ENCODE peak calls at places on chromosomes 12 and 14, in six cellular contexts. One of them, this sample, is unnamed.

GRCh38 chr12:117847371-117847770 is 121.4 kb downstream of the KSR2 start:
- DNase-seq in trophoblast cell: no peak
- DNase-seq in H9: no peak
- DNase-seq in IMR-90: no peak
- DNase-seq in mesenchymal stem cell: no peak
- DNase-seq in H1: no peak
- DNase-seq in this sample: no peak

GRCh38 chr12:125254856-125255255 is 189.6 kb downstream of the AACS start:
- DNase-seq in IMR-90: no peak
- DNase-seq in H9: no peak
- DNase-seq in mesenchymal stem cell: no peak
- DNase-seq in H1: no peak
- DNase-seq in trophoblast cell: no peak
- DNase-seq in this sample: no peak

GRCh38 chr12:5085896-5086295 is 42.2 kb downstream of the KCNA5 start:
- DNase-seq in trophoblast cell: no peak
- DNase-seq in IMR-90: peak
- DNase-seq in mesenchymal stem cell: peak
- DNase-seq in H1: no peak
- DNase-seq in H9: no peak
- DNase-seq in this sample: no peak

GRCh38 chr14:75401356-75401755 is 26.5 kb upstream of the JDP2 start:
- DNase-seq in trophoblast cell: no peak
- DNase-seq in IMR-90: peak
- DNase-seq in H9: peak
- DNase-seq in mesenchymal stem cell: peak
- DNase-seq in H1: no peak
- DNase-seq in this sample: peak

GRCh38 chr12:10293570-10294227 is 14.0 kb upstream of the KLRD1 start:
- DNase-seq in IMR-90: no peak
- DNase-seq in mesenchymal stem cell: no peak
- DNase-seq in H9: no peak
- DNase-seq in trophoblast cell: no peak
- DNase-seq in H1: no peak
- DNase-seq in this sample: no peak

GRCh38 chr12:109512608-109513007 is 35.2 kb downstream of the UBE3B start:
- DNase-seq in mesenchymal stem cell: peak
- DNase-seq in H1: no peak
- DNase-seq in IMR-90: peak
- DNase-seq in trophoblast cell: no peak
- DNase-seq in H9: no peak
- DNase-seq in this sample: no peak

GRCh38 chr14:67221248-67221981 is 19.8 kb upstream of the PALS1 start:
- DNase-seq in IMR-90: peak
- DNase-seq in mesenchymal stem cell: peak
- DNase-seq in trophoblast cell: peak
- DNase-seq in H9: no peak
- DNase-seq in H1: no peak
- DNase-seq in this sample: no peak

GRCh38 chr12:24155042-24155441 is 205.6 kb upstream of the SOX5 start:
- DNase-seq in trophoblast cell: no peak
- DNase-seq in IMR-90: no peak
- DNase-seq in mesenchymal stem cell: no peak
- DNase-seq in H1: no peak
- DNase-seq in H9: no peak
- DNase-seq in this sample: no peak

GRCh38 chr14:66268802-66269334 is 217.3 kb upstream of the CCDC196 start:
- DNase-seq in H1: no peak
- DNase-seq in H9: no peak
- DNase-seq in trophoblast cell: peak
- DNase-seq in mesenchymal stem cell: no peak
- DNase-seq in IMR-90: no peak
- DNase-seq in this sample: no peak

GRCh38 chr12:58933068-58933681 is 12.9 kb upstream of the LRIG3 start:
- DNase-seq in mesenchymal stem cell: no peak
- DNase-seq in trophoblast cell: no peak
- DNase-seq in H9: no peak
- DNase-seq in IMR-90: no peak
- DNase-seq in H1: no peak
- DNase-seq in this sample: no peak

GRCh38 chr12:100868487-100868886 is 73.9 kb downstream of the ANO4 start:
- DNase-seq in IMR-90: peak
- DNase-seq in trophoblast cell: no peak
- DNase-seq in mesenchymal stem cell: peak
- DNase-seq in H1: no peak
- DNase-seq in H9: no peak
- DNase-seq in this sample: no peak

GRCh38 chr12:80201908-80202307 is 102.6 kb downstream of the OTOGL start:
- DNase-seq in mesenchymal stem cell: no peak
- DNase-seq in H9: no peak
- DNase-seq in IMR-90: no peak
- DNase-seq in H1: no peak
- DNase-seq in trophoblast cell: no peak
- DNase-seq in this sample: no peak

GRCh38 chr12:80196419-80196818 is 97.1 kb downstream of the OTOGL start:
- DNase-seq in H9: no peak
- DNase-seq in IMR-90: no peak
- DNase-seq in H1: no peak
- DNase-seq in trophoblast cell: no peak
- DNase-seq in mesenchymal stem cell: no peak
- DNase-seq in this sample: no peak

GRCh38 chr12:80195737-80196136 is 96.4 kb downstream of the OTOGL start:
- DNase-seq in mesenchymal stem cell: no peak
- DNase-seq in IMR-90: no peak
- DNase-seq in H1: no peak
- DNase-seq in H9: no peak
- DNase-seq in trophoblast cell: no peak
- DNase-seq in this sample: no peak

GRCh38 chr12:80195143-80195726 is 95.9 kb downstream of the OTOGL start:
- DNase-seq in IMR-90: peak
- DNase-seq in trophoblast cell: peak
- DNase-seq in H1: no peak
- DNase-seq in H9: peak
- DNase-seq in mesenchymal stem cell: peak
- DNase-seq in this sample: peak

GRCh38 chr12:80200414-80200813 is 101.1 kb downstream of the OTOGL start:
- DNase-seq in H9: no peak
- DNase-seq in H1: no peak
- DNase-seq in IMR-90: no peak
- DNase-seq in trophoblast cell: no peak
- DNase-seq in mesenchymal stem cell: no peak
- DNase-seq in this sample: no peak
- H3K14ac ChIP-seq in H9: no peak
- H3K14ac ChIP-seq in H1: no peak
- H3K14ac ChIP-seq in IMR-90: no peak
- H3K14ac ChIP-seq in trophoblast cell: no peak
- H3K14ac ChIP-seq in mesenchymal stem cell: no peak
- H3K14ac ChIP-seq in this sample: no peak

GRCh38 chr12:112514926-112515642 is 96.3 kb downstream of the PTPN11 start:
- DNase-seq in mesenchymal stem cell: no peak
- DNase-seq in H1: no peak
- DNase-seq in trophoblast cell: peak
- DNase-seq in H9: no peak
- DNase-seq in IMR-90: no peak
- DNase-seq in this sample: no peak

GRCh38 chr12:112513496-112513895 is 94.7 kb downstream of the PTPN11 start:
- DNase-seq in trophoblast cell: no peak
- DNase-seq in mesenchymal stem cell: no peak
- DNase-seq in H9: no peak
- DNase-seq in H1: no peak
- DNase-seq in IMR-90: no peak
- DNase-seq in this sample: no peak

GRCh38 chr12:112514456-112514855 is 95.7 kb downstream of the PTPN11 start:
- DNase-seq in H1: no peak
- DNase-seq in H9: no peak
- DNase-seq in trophoblast cell: no peak
- DNase-seq in IMR-90: no peak
- DNase-seq in mesenchymal stem cell: no peak
- DNase-seq in this sample: no peak

GRCh38 chr12:112517730-112518129 is 99.0 kb downstream of the PTPN11 start:
- DNase-seq in H9: no peak
- DNase-seq in IMR-90: no peak
- DNase-seq in mesenchymal stem cell: no peak
- DNase-seq in trophoblast cell: no peak
- DNase-seq in H1: no peak
- DNase-seq in this sample: no peak

DNA sequence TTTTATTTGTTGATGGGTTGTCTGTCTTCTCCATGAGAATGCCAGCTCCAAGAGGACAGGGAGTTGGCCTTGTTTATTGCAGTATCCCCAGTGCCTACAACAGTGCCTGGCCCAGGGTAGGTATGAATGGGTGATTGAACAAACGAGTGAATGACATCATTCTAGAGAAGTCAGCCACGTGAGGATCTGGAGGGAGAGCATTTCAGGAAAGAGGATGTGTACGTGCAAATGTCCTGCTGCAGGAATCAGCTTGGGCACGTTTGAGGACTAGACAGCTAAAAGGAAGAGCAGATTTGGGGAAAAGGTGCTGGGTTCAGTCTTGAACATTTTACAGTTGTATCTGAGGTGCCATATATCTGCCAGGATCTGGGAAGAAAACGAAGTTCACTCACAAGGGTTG is 97.1 kb downstream of the PTPN11 start:
- DNase-seq in trophoblast cell: no peak
- DNase-seq in H1: no peak
- DNase-seq in H9: no peak
- DNase-seq in mesenchymal stem cell: no peak
- DNase-seq in IMR-90: no peak
- DNase-seq in this sample: no peak
- H3K23ac ChIP-seq in trophoblast cell: no peak
- H3K23ac ChIP-seq in H1: no peak
- H3K23ac ChIP-seq in H9: no peak
- H3K23ac ChIP-seq in mesenchymal stem cell: no peak
- H3K23ac ChIP-seq in IMR-90: no peak
- H3K23ac ChIP-seq in this sample: no peak

DNA sequence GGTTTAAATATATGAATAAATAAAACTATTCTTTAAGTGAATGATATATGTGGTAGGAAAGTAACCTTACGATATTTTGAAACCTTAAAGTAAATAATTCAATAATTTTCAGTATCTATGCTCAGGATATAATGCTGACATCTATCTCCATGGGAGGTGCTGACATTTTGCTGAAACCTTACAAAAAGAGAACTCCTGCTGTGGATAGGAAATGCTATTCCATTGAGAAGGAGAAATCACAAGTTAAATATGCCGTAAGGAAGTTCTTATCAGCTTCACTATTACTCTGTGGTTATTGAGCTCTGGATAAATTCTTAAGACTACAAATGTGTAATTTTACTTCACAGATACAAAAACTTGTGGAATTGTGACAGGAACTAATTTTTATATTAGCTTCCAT is 722.1 kb downstream of the TMTC2 start:
- DNase-seq in IMR-90: no peak
- DNase-seq in trophoblast cell: no peak
- DNase-seq in mesenchymal stem cell: no peak
- DNase-seq in H1: no peak
- DNase-seq in H9: no peak
- DNase-seq in this sample: no peak
- H3K14ac ChIP-seq in IMR-90: no peak
- H3K14ac ChIP-seq in trophoblast cell: no peak
- H3K14ac ChIP-seq in mesenchymal stem cell: no peak
- H3K14ac ChIP-seq in H1: no peak
- H3K14ac ChIP-seq in H9: no peak
- H3K14ac ChIP-seq in this sample: no peak

GRCh38 chr14:59600211-59600945 is 23.8 kb upstream of the CCDC175 start:
- DNase-seq in H1: no peak
- DNase-seq in mesenchymal stem cell: no peak
- DNase-seq in trophoblast cell: peak
- DNase-seq in IMR-90: peak
- DNase-seq in H9: no peak
- DNase-seq in this sample: no peak
- H3K23ac ChIP-seq in H1: no peak
- H3K23ac ChIP-seq in mesenchymal stem cell: no peak
- H3K23ac ChIP-seq in trophoblast cell: no peak
- H3K23ac ChIP-seq in IMR-90: no peak
- H3K23ac ChIP-seq in H9: no peak
- H3K23ac ChIP-seq in this sample: no peak

GRCh38 chr14:87916103-87916885 is 76.7 kb downstream of the GALC start:
- DNase-seq in H9: peak
- DNase-seq in mesenchymal stem cell: no peak
- DNase-seq in IMR-90: no peak
- DNase-seq in H1: no peak
- DNase-seq in trophoblast cell: no peak
- DNase-seq in this sample: no peak
- H3K14ac ChIP-seq in H9: no peak
- H3K14ac ChIP-seq in mesenchymal stem cell: no peak
- H3K14ac ChIP-seq in IMR-90: no peak
- H3K14ac ChIP-seq in H1: no peak
- H3K14ac ChIP-seq in trophoblast cell: no peak
- H3K14ac ChIP-seq in this sample: peak

DNA sequence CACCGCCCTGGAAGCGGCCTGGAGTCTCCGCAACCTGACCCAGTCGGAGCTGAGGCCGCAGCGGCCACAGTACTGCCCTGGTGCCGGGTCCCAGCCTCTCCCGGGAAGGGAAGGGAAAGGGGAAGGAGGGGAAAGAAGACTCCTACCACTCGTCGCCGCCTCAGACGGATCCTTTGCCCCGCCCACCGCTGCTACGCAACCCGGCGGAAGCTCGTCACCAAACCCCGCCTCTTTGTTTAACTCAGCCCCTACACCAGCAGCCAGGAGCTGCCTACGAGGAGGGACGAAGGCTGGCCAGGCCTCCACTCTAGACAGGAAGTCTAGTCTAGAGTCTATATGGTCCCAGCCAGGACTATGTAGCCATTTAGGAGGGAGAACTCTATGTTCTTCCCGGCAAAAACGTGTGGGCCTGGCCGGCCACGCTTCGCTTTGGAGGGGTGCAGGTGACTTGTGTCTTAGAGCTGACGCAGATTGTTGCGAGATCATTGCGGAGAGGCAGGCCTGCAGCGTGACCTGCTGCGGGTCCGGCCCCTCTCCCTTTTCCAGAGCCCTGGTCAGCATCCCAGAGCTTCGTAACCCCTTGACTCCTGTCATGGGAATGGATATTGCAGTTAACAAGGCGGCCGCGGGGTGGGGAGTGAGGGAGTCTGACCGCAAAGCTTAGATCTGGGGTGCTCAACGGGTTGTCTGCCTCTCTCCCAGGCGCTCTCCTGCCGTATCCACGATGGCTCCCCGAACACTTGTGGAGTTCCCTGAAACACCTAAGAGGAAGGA is at the start of gene RNF41:
- DNase-seq in trophoblast cell: peak
- DNase-seq in mesenchymal stem cell: peak
- DNase-seq in IMR-90: peak
- DNase-seq in H1: peak
- DNase-seq in H9: peak
- DNase-seq in this sample: peak
- H3K23ac ChIP-seq in trophoblast cell: no peak
- H3K23ac ChIP-seq in mesenchymal stem cell: peak
- H3K23ac ChIP-seq in IMR-90: peak
- H3K23ac ChIP-seq in H1: no peak
- H3K23ac ChIP-seq in H9: no peak
- H3K23ac ChIP-seq in this sample: peak

This sample was measured in neuronal stem cell.